ENCODE peak calls at places on chromosomes 2 and 18, in six cellular contexts. N is heart left ventricle, P is natural killer cell, E is neural crest cell, W is RWPE1, D is coronary artery. R is an unnamed sample.

GRCh38 chr2:64140665-64141064 is 3.6 kb downstream of the PELI1 start:
- DNase-seq in P (no peak), E (no peak), W (no peak), N (no peak), D (no peak), R (no peak)

GRCh38 chr2:126952216-126952615 is 53.5 kb downstream of the TEX51 start:
- DNase-seq in W (no peak), N (no peak), P (no peak), D (no peak), E (no peak), R (no peak)

GRCh38 chr2:99877963-99878362 is 264.4 kb downstream of the AFF3 start:
- DNase-seq in D (no peak), E (no peak), N (no peak), P (no peak), W (no peak), R (no peak)

GRCh38 chr18:76353500-76353899 is 141.5 kb downstream of the ZNF516 start:
- DNase-seq in N (no peak), P (no peak), D (no peak), W (no peak), E (no peak), R (no peak)

GRCh38 chr2:121828281-121828731 is 72.9 kb downstream of the TSN start:
- DNase-seq in E (no peak), P (no peak), W (no peak), N (no peak), D (no peak), R (no peak)

GRCh38 chr2:127429844-127430425 is 11.7 kb downstream of the PROC start:
- DNase-seq in P (no peak), W (no peak), E (no peak), D (no peak), N (no peak), R (no peak)

GRCh38 chr2:239278941-239279365 is 121.9 kb downstream of the HDAC4 start:
- DNase-seq in N (peak; percentile 20), P (no peak), E (no peak), W (no peak), D (peak; percentile 72), R (peak; percentile 31)

GRCh38 chr18:55546873-55547704 is 40.9 kb downstream of the TCF4 start:
- DNase-seq in N (peak; percentile 45), D (no peak), W (no peak), P (no peak), E (no peak), R (peak; percentile 61)

GRCh38 chr2:186309901-186310300 is 176.2 kb upstream of the ZC3H15 start:
- DNase-seq in P (no peak), N (peak; percentile 26), E (no peak), W (no peak), D (no peak), R (peak; percentile 22)

GRCh38 chr2:23208339-23208738 is 176.6 kb upstream of the KLHL29 start:
- DNase-seq in P (no peak), W (no peak), D (no peak), N (no peak), E (no peak), R (no peak)

GRCh38 chr2:38771632-38772031 is 6.4 kb upstream of the GEMIN6 start:
- DNase-seq in P (no peak), N (no peak), W (no peak), E (no peak), D (no peak), R (no peak)

GRCh38 chr2:974054-974453 is 23.4 kb downstream of the SNTG2 start:
- DNase-seq in E (no peak), N (no peak), W (no peak), D (no peak), P (no peak), R (no peak)

GRCh38 chr2:238720232-238720672 is 127.6 kb upstream of the TWIST2 start:
- DNase-seq in W (peak; percentile 98), E (peak; percentile 52), D (no peak), P (peak; percentile 28), N (no peak), R (peak; percentile 29)

GRCh38 chr2:95354925-95355324 is 47.6 kb upstream of the FAHD2A start:
- DNase-seq in D (no peak), W (no peak), P (no peak), E (no peak), N (no peak), R (no peak)

GRCh38 chr2:133526468-133526769 is 41.8 kb downstream of the NCKAP5 start:
- DNase-seq in E (no peak), D (no peak), P (no peak), N (no peak), W (no peak), R (no peak)

GRCh38 chr2:186540971-186541370 is 48.9 kb upstream of the ITGAV start:
- DNase-seq in E (no peak), N (no peak), W (no peak), D (no peak), P (no peak), R (no peak)

GRCh38 chr2:219496781-219497494 is 1.8 kb upstream of the GMPPA start:
- DNase-seq in N (no peak), P (no peak), E (no peak), D (no peak), W (no peak), R (no peak)

GRCh38 chr2:236622201-236622600 is 52.6 kb downstream of the ACKR3 start:
- DNase-seq in E (no peak), N (no peak), W (no peak), P (no peak), D (no peak), R (no peak)

GRCh38 chr2:143489135-143489534 is 359.9 kb downstream of the ARHGAP15 start:
- DNase-seq in D (no peak), W (peak; percentile 26), N (no peak), P (no peak), E (no peak), R (peak; percentile 54)

GRCh38 chr2:231563378-231563961 is 29.2 kb upstream of the TEX44 start:
- DNase-seq in W (peak; percentile 68), E (peak; percentile 43), N (peak; percentile 63), P (no peak), D (no peak), R (peak; percentile 41)

GRCh38 chr18:13530879-13531387 is 195.4 kb downstream of the FAM210A start:
- DNase-seq in N (peak; percentile 74), P (no peak), D (peak; percentile 84), E (no peak), W (peak; percentile 10), R (peak; percentile 25)

GRCh38 chr2:86485103-86485502 is 43.9 kb downstream of the KDM3A start:
- DNase-seq in P (no peak), D (no peak), W (no peak), N (no peak), E (no peak), R (no peak)

GRCh38 chr2:23788100-23788499 is 138.8 kb downstream of the ATAD2B start:
- DNase-seq in P (no peak), N (no peak), E (no peak), D (no peak), W (no peak), R (no peak)

GRCh38 chr2:6353669-6354068 is 512.0 kb downstream of the CMPK2 start:
- DNase-seq in P (no peak), N (no peak), W (no peak), D (no peak), E (no peak), R (no peak)

GRCh38 chr2:7952046-7952445 is 729.8 kb upstream of the ID2 start:
- DNase-seq in P (no peak), D (no peak), N (no peak), W (no peak), E (no peak), R (no peak)

GRCh38 chr2:144181006-144181405 is 338.9 kb downstream of the ZEB2 start:
- DNase-seq in E (no peak), N (no peak), P (no peak), W (no peak), D (no peak), R (no peak)

GRCh38 chr2:47520825-47521665 is 118.1 kb downstream of the MSH2 start:
- DNase-seq in N (peak; percentile 37), E (no peak), P (peak; percentile 58), W (peak; percentile 16), D (no peak), R (peak; percentile 34)
- TF ChIP-seq CTCF in N (no peak), E (no peak), P (peak; percentile 30), W (peak; percentile 14), D (no peak), R (peak; percentile 67)

DNA sequence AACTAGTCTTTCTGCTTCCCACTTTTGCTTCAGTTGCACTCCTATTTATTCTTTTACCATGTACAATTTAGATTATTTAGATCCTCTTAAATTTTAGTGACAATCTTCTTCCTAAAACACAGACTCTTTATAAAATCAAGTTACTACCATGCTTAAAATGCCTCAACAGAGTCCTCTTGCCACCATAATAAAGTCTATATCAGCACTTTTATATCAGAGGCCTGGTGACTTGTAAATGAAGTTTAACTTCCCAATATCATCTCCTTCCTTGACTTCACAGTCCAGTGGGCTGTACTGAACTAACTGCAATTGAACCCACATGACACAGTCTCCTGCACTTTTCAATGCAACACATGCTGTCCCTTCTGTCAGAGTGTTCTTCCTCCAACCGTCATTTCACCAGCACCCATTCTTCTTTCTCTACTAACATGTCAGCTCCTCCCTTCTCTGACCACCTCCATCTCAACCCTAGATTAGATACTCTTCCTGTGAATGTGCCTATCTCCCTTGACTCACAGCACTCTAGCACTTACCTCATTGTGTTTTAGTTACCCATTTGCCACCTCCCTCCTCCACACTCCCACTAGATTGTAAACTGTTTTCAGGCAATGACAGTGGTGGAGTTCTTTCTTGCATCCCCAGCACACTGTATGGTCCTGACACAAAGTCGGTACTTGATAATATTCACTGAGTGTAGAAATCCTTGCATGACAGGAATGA is 414.9 kb downstream of the SATB2 start:
- DNase-seq in E (no peak), P (no peak), W (no peak), N (no peak), D (no peak), R (no peak)
- TF ChIP-seq CTCF in E (no peak), P (no peak), W (no peak), N (no peak), D (no peak), R (no peak)

GRCh38 chr2:149799296-149799695 is 211.7 kb upstream of the MMADHC start:
- DNase-seq in D (no peak), P (no peak), N (no peak), E (no peak), W (peak; percentile 19), R (no peak)
- TF ChIP-seq CTCF in D (no peak), P (no peak), N (peak; percentile 50), E (peak; percentile 53), W (peak; percentile 49), R (peak; percentile 25)

DNA sequence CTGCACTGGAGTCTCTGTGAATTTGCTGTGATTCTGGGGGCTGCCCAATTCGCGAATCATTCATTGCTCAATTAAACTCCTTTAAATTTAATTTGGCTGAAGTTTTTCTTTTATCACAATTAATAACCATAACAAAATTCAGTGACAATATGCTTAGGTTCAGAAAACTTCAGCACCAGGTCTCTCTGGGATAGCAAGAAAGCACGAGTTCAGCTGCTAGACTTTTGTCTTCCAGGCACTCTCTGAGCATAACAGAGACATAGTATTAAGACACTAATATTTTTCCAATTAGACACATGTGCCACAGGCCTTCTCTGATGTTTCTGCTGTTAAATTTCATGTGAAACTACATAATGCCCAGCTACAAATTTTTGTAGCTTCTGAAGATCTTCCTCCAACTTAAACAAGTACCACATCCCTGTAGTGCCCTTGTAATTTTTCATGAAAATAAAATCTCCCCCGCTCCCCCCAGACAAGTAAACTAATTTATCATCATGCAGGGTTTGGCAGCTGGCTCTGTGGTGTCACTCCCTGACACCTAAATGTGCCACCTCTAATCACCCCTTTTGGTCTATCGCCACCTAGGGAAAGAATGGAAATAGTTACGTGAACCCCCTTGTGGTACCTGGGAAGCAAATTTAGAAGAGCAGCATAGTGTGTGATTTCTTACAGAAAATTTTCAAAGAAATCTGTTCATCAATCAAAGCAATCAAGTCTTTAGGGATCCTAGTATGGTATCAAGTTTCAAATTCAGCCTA is 94.1 kb downstream of the CSRNP3 start:
- DNase-seq in P (no peak), D (no peak), W (no peak), N (no peak), E (no peak), R (no peak)
- TF ChIP-seq CTCF in P (no peak), D (no peak), W (no peak), N (no peak), E (peak; percentile 33), R (peak; percentile 31)